ENCODE peak calls at places on chromosomes 13 and 19, in six cellular contexts. One of them, this sample, is unnamed.

GRCh38 chr13:100176781-100177389 is 88.0 kb downstream of the PCCA start:
- DNase-seq in thoracic aorta: no peak
- DNase-seq in cardiac muscle cell: peak; percentile 68
- DNase-seq in transverse colon: no peak
- DNase-seq in heart left ventricle: no peak
- DNase-seq in psoas muscle: no peak
- DNase-seq in this sample: peak; percentile 18

GRCh38 chr19:14519860-14520407 is 1.7 kb upstream of the DNAJB1 start:
- DNase-seq in transverse colon: no peak
- DNase-seq in heart left ventricle: no peak
- DNase-seq in thoracic aorta: no peak
- DNase-seq in cardiac muscle cell: peak; percentile 70
- DNase-seq in psoas muscle: no peak
- DNase-seq in this sample: no peak

GRCh38 chr19:17526922-17527321 is 15.5 kb downstream of the PGLS start:
- DNase-seq in heart left ventricle: no peak
- DNase-seq in thoracic aorta: no peak
- DNase-seq in transverse colon: peak; percentile 24
- DNase-seq in cardiac muscle cell: no peak
- DNase-seq in psoas muscle: no peak
- DNase-seq in this sample: no peak

GRCh38 chr13:43009506-43009905 is 13.9 kb upstream of the DNAJC15 start:
- DNase-seq in cardiac muscle cell: peak; percentile 46
- DNase-seq in heart left ventricle: no peak
- DNase-seq in transverse colon: no peak
- DNase-seq in psoas muscle: no peak
- DNase-seq in thoracic aorta: no peak
- DNase-seq in this sample: no peak

GRCh38 chr13:98976338-98976737 is 1.5 kb downstream of the DOCK9 start:
- DNase-seq in psoas muscle: no peak
- DNase-seq in thoracic aorta: no peak
- DNase-seq in cardiac muscle cell: peak; percentile 59
- DNase-seq in heart left ventricle: no peak
- DNase-seq in transverse colon: no peak
- DNase-seq in this sample: no peak

GRCh38 chr13:25690582-25690981 is 318.8 kb downstream of the ATP8A2 start:
- DNase-seq in thoracic aorta: no peak
- DNase-seq in cardiac muscle cell: no peak
- DNase-seq in psoas muscle: no peak
- DNase-seq in transverse colon: no peak
- DNase-seq in heart left ventricle: no peak
- DNase-seq in this sample: no peak

GRCh38 chr13:39918837-39919236 is 263.4 kb downstream of the COG6 start:
- DNase-seq in transverse colon: no peak
- DNase-seq in cardiac muscle cell: peak; percentile 57
- DNase-seq in heart left ventricle: no peak
- DNase-seq in psoas muscle: no peak
- DNase-seq in thoracic aorta: no peak
- DNase-seq in this sample: no peak

GRCh38 chr13:107271226-107271625 is 703.3 kb upstream of the ARGLU1 start:
- DNase-seq in thoracic aorta: no peak
- DNase-seq in heart left ventricle: no peak
- DNase-seq in psoas muscle: no peak
- DNase-seq in cardiac muscle cell: peak; percentile 79
- DNase-seq in transverse colon: no peak
- DNase-seq in this sample: peak; percentile 59

GRCh38 chr13:111187879-111188643 is 73.0 kb downstream of the ARHGEF7 start:
- DNase-seq in psoas muscle: no peak
- DNase-seq in cardiac muscle cell: peak; percentile 47
- DNase-seq in transverse colon: no peak
- DNase-seq in heart left ventricle: no peak
- DNase-seq in thoracic aorta: no peak
- DNase-seq in this sample: peak; percentile 65

GRCh38 chr19:7908078-7908699 is 4.5 kb downstream of the MAP2K7 start:
- DNase-seq in cardiac muscle cell: no peak
- DNase-seq in heart left ventricle: no peak
- DNase-seq in transverse colon: no peak
- DNase-seq in thoracic aorta: no peak
- DNase-seq in psoas muscle: no peak
- DNase-seq in this sample: no peak
- H3K4me1 ChIP-seq in cardiac muscle cell: peaks cover 10% of the 10 kb centered on the region
- H3K4me1 ChIP-seq in heart left ventricle: peaks cover 12% of the 10 kb centered on the region
- H3K4me1 ChIP-seq in transverse colon: peaks cover 17% of the 10 kb centered on the region
- H3K4me1 ChIP-seq in thoracic aorta: peaks cover 34% of the 10 kb centered on the region
- H3K4me1 ChIP-seq in psoas muscle: peaks cover 14% of the 10 kb centered on the region
- H3K4me1 ChIP-seq in this sample: no peaks in the 10 kb centered on the region

GRCh38 chr19:13032837-13033236 is 37.6 kb downstream of the NFIX start:
- DNase-seq in thoracic aorta: no peak
- DNase-seq in psoas muscle: no peak
- DNase-seq in heart left ventricle: no peak
- DNase-seq in transverse colon: no peak
- DNase-seq in cardiac muscle cell: no peak
- DNase-seq in this sample: no peak

GRCh38 chr19:13029893-13030292 is 34.6 kb downstream of the NFIX start:
- DNase-seq in psoas muscle: peak; percentile 76
- DNase-seq in cardiac muscle cell: no peak
- DNase-seq in transverse colon: peak; percentile 64
- DNase-seq in thoracic aorta: no peak
- DNase-seq in heart left ventricle: no peak
- DNase-seq in this sample: no peak

GRCh38 chr19:13033819-13034611 is 38.7 kb downstream of the NFIX start:
- DNase-seq in heart left ventricle: peak; percentile 91
- DNase-seq in cardiac muscle cell: peak; percentile 84
- DNase-seq in thoracic aorta: no peak
- DNase-seq in transverse colon: peak; percentile 88
- DNase-seq in psoas muscle: peak; percentile 94
- DNase-seq in this sample: peak; percentile 79

GRCh38 chr19:13033244-13033643 is 38.0 kb downstream of the NFIX start:
- DNase-seq in transverse colon: no peak
- DNase-seq in thoracic aorta: no peak
- DNase-seq in psoas muscle: no peak
- DNase-seq in cardiac muscle cell: no peak
- DNase-seq in heart left ventricle: no peak
- DNase-seq in this sample: no peak

DNA sequence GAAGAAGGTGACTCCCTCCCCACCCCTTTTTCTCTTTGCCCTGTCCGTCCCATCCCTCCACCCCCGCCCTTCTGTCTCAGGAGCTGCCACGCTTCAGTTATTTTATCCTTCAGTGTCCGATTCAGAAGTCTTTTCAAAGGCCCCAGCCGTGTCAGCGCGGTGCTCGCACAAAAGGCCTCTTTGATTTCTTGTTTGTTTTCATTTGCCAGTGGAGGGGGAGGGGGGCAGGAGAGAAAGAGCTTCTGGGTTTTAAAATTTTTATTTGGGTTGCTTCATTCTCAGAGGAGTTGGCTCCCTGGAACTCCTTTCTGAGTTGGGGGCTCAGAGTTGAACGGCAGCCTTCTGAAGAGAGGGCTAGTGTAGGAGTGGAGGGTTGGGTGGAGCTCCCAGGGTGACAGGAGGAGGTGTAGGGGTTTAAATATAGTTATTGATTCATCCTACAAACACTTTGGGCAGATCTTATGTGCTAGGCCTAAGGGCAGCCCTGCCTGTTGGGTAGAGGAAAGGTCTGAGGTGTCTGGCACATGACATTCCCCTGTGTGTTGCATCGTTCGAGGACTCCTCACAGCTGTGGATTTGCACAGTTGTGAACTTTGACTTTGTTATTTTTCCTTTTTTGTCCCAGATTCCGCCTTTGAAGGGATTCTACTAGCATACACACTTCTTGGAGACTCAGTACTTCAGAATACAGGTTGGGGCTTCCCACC is 36.8 kb downstream of the NFIX start:
- DNase-seq in psoas muscle: peak; percentile 77
- DNase-seq in transverse colon: no peak
- DNase-seq in heart left ventricle: peak; percentile 67
- DNase-seq in thoracic aorta: no peak
- DNase-seq in cardiac muscle cell: no peak
- DNase-seq in this sample: no peak
- H3K4me1 ChIP-seq in psoas muscle: peaks cover 96% of the 10 kb centered on the region
- H3K4me1 ChIP-seq in transverse colon: peaks cover 70% of the 10 kb centered on the region
- H3K4me1 ChIP-seq in heart left ventricle: peaks cover 70% of the 10 kb centered on the region
- H3K4me1 ChIP-seq in thoracic aorta: peaks cover 100% of the 10 kb centered on the region
- H3K4me1 ChIP-seq in cardiac muscle cell: no peaks in the 10 kb centered on the region
- H3K4me1 ChIP-seq in this sample: peaks cover 12% of the 10 kb centered on the region

GRCh38 chr19:35351441-35352176 is 3.9 kb downstream of the FFAR1 start:
- DNase-seq in thoracic aorta: no peak
- DNase-seq in cardiac muscle cell: no peak
- DNase-seq in transverse colon: no peak
- DNase-seq in heart left ventricle: no peak
- DNase-seq in psoas muscle: no peak
- DNase-seq in this sample: no peak

GRCh38 chr19:35349614-35350521 is 2.2 kb downstream of the FFAR1 start:
- DNase-seq in thoracic aorta: no peak
- DNase-seq in transverse colon: no peak
- DNase-seq in heart left ventricle: no peak
- DNase-seq in cardiac muscle cell: no peak
- DNase-seq in psoas muscle: no peak
- DNase-seq in this sample: no peak

GRCh38 chr19:35348909-35349611 is 1.4 kb downstream of the FFAR1 start:
- DNase-seq in heart left ventricle: no peak
- DNase-seq in cardiac muscle cell: no peak
- DNase-seq in transverse colon: no peak
- DNase-seq in psoas muscle: no peak
- DNase-seq in thoracic aorta: no peak
- DNase-seq in this sample: peak; percentile 36

GRCh38 chr19:35352177-35352447 is 4.4 kb downstream of the FFAR1 start:
- DNase-seq in cardiac muscle cell: no peak
- DNase-seq in heart left ventricle: no peak
- DNase-seq in thoracic aorta: no peak
- DNase-seq in transverse colon: no peak
- DNase-seq in psoas muscle: no peak
- DNase-seq in this sample: no peak

DNA sequence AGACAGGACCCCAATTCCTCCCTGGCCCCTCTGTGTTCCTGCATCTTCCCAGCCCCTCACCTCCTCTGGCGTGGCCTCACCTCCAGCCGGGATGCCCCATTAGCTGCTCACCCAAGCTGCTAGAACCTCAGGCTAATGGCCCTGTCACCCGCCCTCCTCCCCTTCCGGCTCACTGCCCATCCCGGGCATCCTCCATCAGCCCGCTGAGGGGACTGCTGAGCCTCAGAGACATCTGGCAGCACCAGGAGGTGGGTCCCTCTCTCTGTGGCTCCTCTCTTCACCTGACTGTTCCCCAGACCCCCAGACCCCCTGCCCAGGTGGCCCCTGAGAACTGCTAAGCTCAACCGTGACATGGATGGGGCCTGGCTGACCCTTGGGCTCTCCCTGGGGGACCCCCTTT is 2.9 kb downstream of the FFAR1 start:
- DNase-seq in thoracic aorta: no peak
- DNase-seq in heart left ventricle: no peak
- DNase-seq in transverse colon: no peak
- DNase-seq in cardiac muscle cell: no peak
- DNase-seq in psoas muscle: no peak
- DNase-seq in this sample: no peak
- H3K4me1 ChIP-seq in thoracic aorta: no peaks in the 10 kb centered on the region
- H3K4me1 ChIP-seq in heart left ventricle: peaks cover 32% of the 10 kb centered on the region
- H3K4me1 ChIP-seq in transverse colon: no peaks in the 10 kb centered on the region
- H3K4me1 ChIP-seq in cardiac muscle cell: no peaks in the 10 kb centered on the region
- H3K4me1 ChIP-seq in psoas muscle: no peaks in the 10 kb centered on the region
- H3K4me1 ChIP-seq in this sample: peaks cover 3% of the 10 kb centered on the region

DNA sequence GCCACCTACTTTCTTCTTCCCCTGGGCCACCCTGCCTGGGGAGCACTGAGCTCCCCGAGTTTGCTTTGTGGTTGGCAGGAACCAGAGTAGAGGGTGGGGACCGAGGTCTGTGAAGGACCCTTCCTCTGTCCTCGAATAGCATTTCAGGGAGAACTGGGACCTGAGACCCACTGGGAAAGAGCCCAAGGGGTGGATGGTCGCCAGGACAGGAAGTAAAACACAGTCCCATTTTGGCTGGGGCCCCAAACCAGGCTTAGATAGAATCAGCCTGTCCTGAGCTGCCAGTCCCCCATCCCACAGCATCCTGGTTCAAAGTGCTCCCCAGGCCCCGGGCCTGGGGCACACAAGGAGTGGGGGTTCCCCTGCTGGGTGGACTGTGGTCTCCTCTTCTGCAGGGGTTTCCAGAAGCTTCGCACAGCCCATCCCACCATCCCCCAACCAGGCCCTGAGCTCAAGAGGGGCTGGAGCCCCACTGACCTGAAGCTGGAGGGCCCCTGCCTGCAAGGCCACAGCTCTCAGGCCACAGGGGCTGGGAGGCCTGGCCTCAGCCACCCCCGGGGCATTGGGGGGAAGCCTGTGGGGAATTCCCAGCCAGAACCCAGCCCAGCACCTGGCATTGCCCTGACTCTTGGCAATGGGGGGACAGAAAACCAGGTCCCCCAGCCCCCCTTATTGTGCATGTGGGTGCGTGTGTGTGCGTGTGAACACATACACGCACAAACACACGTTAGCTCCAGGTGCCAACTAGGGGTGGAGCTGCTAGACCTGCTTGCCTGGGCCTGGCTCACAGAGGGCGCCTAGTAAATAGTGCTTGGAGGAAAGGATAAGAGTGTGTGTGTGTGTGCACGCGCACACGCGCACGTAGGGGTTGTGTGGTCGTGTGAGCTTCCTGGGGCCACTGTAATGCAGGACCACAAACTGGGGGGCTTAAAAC is 994 bp upstream of the MKNK2 start:
- DNase-seq in heart left ventricle: peak; percentile 71
- DNase-seq in thoracic aorta: no peak
- DNase-seq in psoas muscle: peak; percentile 75
- DNase-seq in cardiac muscle cell: peak; percentile 77
- DNase-seq in transverse colon: peak; percentile 73
- DNase-seq in this sample: no peak
- H3K4me1 ChIP-seq in heart left ventricle: peaks cover 75% of the 10 kb centered on the region
- H3K4me1 ChIP-seq in thoracic aorta: peaks cover 51% of the 10 kb centered on the region
- H3K4me1 ChIP-seq in psoas muscle: peaks cover 40% of the 10 kb centered on the region
- H3K4me1 ChIP-seq in cardiac muscle cell: peaks cover 16% of the 10 kb centered on the region
- H3K4me1 ChIP-seq in transverse colon: peaks cover 69% of the 10 kb centered on the region
- H3K4me1 ChIP-seq in this sample: peaks cover 7% of the 10 kb centered on the region

GRCh38 chr13:45503658-45504057 is 38.9 kb downstream of the COG3 start:
- DNase-seq in cardiac muscle cell: no peak
- DNase-seq in heart left ventricle: no peak
- DNase-seq in transverse colon: no peak
- DNase-seq in psoas muscle: no peak
- DNase-seq in thoracic aorta: no peak
- DNase-seq in this sample: no peak

GRCh38 chr13:45501175-45501526 is 36.4 kb downstream of the COG3 start:
- DNase-seq in transverse colon: no peak
- DNase-seq in heart left ventricle: no peak
- DNase-seq in cardiac muscle cell: no peak
- DNase-seq in thoracic aorta: no peak
- DNase-seq in psoas muscle: no peak
- DNase-seq in this sample: no peak

GRCh38 chr13:45496942-45497341 is 32.2 kb downstream of the COG3 start:
- DNase-seq in psoas muscle: no peak
- DNase-seq in heart left ventricle: no peak
- DNase-seq in cardiac muscle cell: no peak
- DNase-seq in thoracic aorta: no peak
- DNase-seq in transverse colon: no peak
- DNase-seq in this sample: no peak

GRCh38 chr13:45500492-45501174 is 35.9 kb downstream of the COG3 start:
- DNase-seq in psoas muscle: no peak
- DNase-seq in cardiac muscle cell: peak; percentile 95
- DNase-seq in thoracic aorta: no peak
- DNase-seq in heart left ventricle: no peak
- DNase-seq in transverse colon: no peak
- DNase-seq in this sample: no peak
- H3K4me1 ChIP-seq in psoas muscle: no peaks in the 10 kb centered on the region
- H3K4me1 ChIP-seq in cardiac muscle cell: no peaks in the 10 kb centered on the region
- H3K4me1 ChIP-seq in thoracic aorta: no peaks in the 10 kb centered on the region
- H3K4me1 ChIP-seq in heart left ventricle: peaks cover 12% of the 10 kb centered on the region
- H3K4me1 ChIP-seq in transverse colon: no peaks in the 10 kb centered on the region
- H3K4me1 ChIP-seq in this sample: no peaks in the 10 kb centered on the region